ENCODE peak calls at places on chromosomes 13 and 19, in five cellular contexts. One of them, this sample, is unnamed.

GRCh38 chr13:47675871-47676270 is 325.2 kb downstream of the SUCLA2 start:
- DNase-seq in tibial artery: no peak
- DNase-seq in thoracic aorta: no peak
- DNase-seq in neural progenitor cell: no peak
- DNase-seq in GM23338: no peak
- DNase-seq in this sample: no peak

GRCh38 chr13:59424661-59425060 is 739.1 kb downstream of the DIAPH3 start:
- DNase-seq in tibial artery: no peak
- DNase-seq in thoracic aorta: no peak
- DNase-seq in neural progenitor cell: no peak
- DNase-seq in GM23338: no peak
- DNase-seq in this sample: no peak

GRCh38 chr19:3054972-3055740 is 7.1 kb downstream of the TLE5 start:
- DNase-seq in tibial artery: no peak
- DNase-seq in thoracic aorta: no peak
- DNase-seq in neural progenitor cell: no peak
- DNase-seq in GM23338: no peak
- DNase-seq in this sample: no peak

GRCh38 chr13:59755647-59756290 is 408.0 kb downstream of the DIAPH3 start:
- DNase-seq in tibial artery: no peak
- DNase-seq in thoracic aorta: no peak
- DNase-seq in neural progenitor cell: no peak
- DNase-seq in GM23338: no peak
- DNase-seq in this sample: no peak

GRCh38 chr13:108777421-108778420 is 148.3 kb downstream of the MYO16 start:
- DNase-seq in tibial artery: no peak
- DNase-seq in thoracic aorta: no peak
- DNase-seq in neural progenitor cell: peak
- DNase-seq in GM23338: peak
- DNase-seq in this sample: no peak

GRCh38 chr19:56725829-56726424 is 54.4 kb upstream of the ZNF835 start:
- DNase-seq in tibial artery: no peak
- DNase-seq in thoracic aorta: no peak
- DNase-seq in neural progenitor cell: no peak
- DNase-seq in GM23338: no peak
- DNase-seq in this sample: no peak

GRCh38 chr13:114069376-114070097 is 62.9 kb downstream of the RASA3 start:
- DNase-seq in tibial artery: peak
- DNase-seq in thoracic aorta: no peak
- DNase-seq in neural progenitor cell: no peak
- DNase-seq in GM23338: no peak
- DNase-seq in this sample: peak

GRCh38 chr13:30943881-30944280 is 11.4 kb downstream of the TEX26 start:
- DNase-seq in tibial artery: no peak
- DNase-seq in thoracic aorta: no peak
- DNase-seq in neural progenitor cell: no peak
- DNase-seq in GM23338: no peak
- DNase-seq in this sample: no peak

GRCh38 chr13:103236213-103236612 is 170.0 kb upstream of the SLC10A2 start:
- DNase-seq in tibial artery: no peak
- DNase-seq in thoracic aorta: no peak
- DNase-seq in neural progenitor cell: no peak
- DNase-seq in GM23338: peak
- DNase-seq in this sample: no peak

GRCh38 chr13:63463782-63464610 is 2048.3 kb upstream of the PCDH20 start:
- DNase-seq in tibial artery: no peak
- DNase-seq in thoracic aorta: no peak
- DNase-seq in neural progenitor cell: no peak
- DNase-seq in GM23338: no peak
- DNase-seq in this sample: no peak

GRCh38 chr13:105735269-105735668 is 800.2 kb downstream of the EFNB2 start:
- DNase-seq in tibial artery: no peak
- DNase-seq in thoracic aorta: no peak
- DNase-seq in neural progenitor cell: no peak
- DNase-seq in GM23338: no peak
- DNase-seq in this sample: no peak

GRCh38 chr19:33903489-33903850 is 106.8 kb downstream of the KCTD15 start:
- DNase-seq in tibial artery: no peak
- DNase-seq in thoracic aorta: no peak
- DNase-seq in neural progenitor cell: no peak
- DNase-seq in GM23338: no peak
- DNase-seq in this sample: no peak

GRCh38 chr19:28242317-28242927 is 970.5 kb downstream of the UQCRFS1 start:
- DNase-seq in tibial artery: no peak
- DNase-seq in thoracic aorta: no peak
- DNase-seq in neural progenitor cell: peak
- DNase-seq in GM23338: peak
- DNase-seq in this sample: no peak

DNA sequence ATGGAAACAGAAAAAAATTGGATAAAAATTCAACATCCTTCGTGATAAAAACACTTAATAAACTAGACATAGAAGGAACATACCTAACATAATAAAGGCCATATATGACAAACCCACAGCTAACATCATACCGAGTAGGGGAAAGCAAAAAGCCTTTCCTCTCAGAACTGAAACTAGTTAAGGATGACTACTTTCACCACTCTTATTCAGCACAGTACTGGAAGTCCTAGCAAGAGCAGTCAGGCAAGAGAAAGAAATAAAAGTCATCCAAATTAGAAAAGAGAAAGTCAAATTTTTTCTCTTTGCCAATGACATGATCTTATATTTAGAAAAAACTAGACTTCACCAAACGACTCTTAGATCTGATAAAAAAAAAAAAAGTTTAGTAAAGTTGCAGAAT is 25.8 kb upstream of the SLC7A9 start:
- DNase-seq in tibial artery: no peak
- DNase-seq in thoracic aorta: no peak
- DNase-seq in neural progenitor cell: no peak
- DNase-seq in GM23338: no peak
- DNase-seq in this sample: no peak
- H3K27ac ChIP-seq in tibial artery: no peak
- H3K27ac ChIP-seq in thoracic aorta: no peak
- H3K27ac ChIP-seq in neural progenitor cell: no peak
- H3K27ac ChIP-seq in GM23338: no peak
- H3K27ac ChIP-seq in this sample: no peak

GRCh38 chr13:97267418-97268059 is 45.4 kb downstream of the MBNL2 start:
- DNase-seq in tibial artery: no peak
- DNase-seq in thoracic aorta: no peak
- DNase-seq in neural progenitor cell: peak
- DNase-seq in GM23338: peak
- DNase-seq in this sample: no peak

GRCh38 chr13:97268772-97269171 is 46.6 kb downstream of the MBNL2 start:
- DNase-seq in tibial artery: no peak
- DNase-seq in thoracic aorta: no peak
- DNase-seq in neural progenitor cell: no peak
- DNase-seq in GM23338: peak
- DNase-seq in this sample: no peak

GRCh38 chr13:97264663-97265062 is 42.5 kb downstream of the MBNL2 start:
- DNase-seq in tibial artery: no peak
- DNase-seq in thoracic aorta: no peak
- DNase-seq in neural progenitor cell: no peak
- DNase-seq in GM23338: no peak
- DNase-seq in this sample: no peak

GRCh38 chr13:97266328-97266727 is 44.2 kb downstream of the MBNL2 start:
- DNase-seq in tibial artery: no peak
- DNase-seq in thoracic aorta: no peak
- DNase-seq in neural progenitor cell: peak
- DNase-seq in GM23338: peak
- DNase-seq in this sample: no peak

DNA sequence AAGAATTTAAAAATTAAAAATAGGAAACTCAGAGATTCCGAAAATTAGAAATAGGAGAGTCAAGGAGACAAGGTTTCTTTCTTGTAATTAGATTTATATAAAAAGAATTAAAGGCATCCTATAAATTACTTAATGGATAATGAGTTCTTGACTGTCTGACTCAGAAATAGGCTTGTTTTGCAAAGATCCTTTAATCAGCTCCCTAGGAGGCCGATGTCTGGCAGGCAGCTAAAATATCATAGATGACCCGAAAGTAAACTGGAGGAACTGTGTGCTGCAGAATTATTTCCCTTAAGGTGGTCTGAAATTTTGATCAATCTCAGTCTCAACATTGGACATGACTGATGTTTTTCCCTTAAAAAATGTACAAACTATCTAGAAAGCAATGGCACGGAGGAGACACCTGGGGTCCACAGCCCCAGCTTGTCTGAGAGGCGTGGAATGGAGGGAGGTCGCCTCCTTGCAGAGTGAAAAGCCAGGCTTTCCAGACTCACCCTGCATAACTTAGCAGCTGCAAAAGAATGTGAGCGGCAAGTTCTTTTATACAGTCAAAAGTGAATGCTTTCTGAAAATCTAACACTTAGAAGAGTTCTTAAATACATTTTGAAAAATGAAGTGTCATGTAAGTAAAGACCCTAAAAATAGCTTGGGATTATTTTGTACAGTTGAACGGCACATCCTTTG is 44.7 kb downstream of the MBNL2 start:
- DNase-seq in tibial artery: no peak
- DNase-seq in thoracic aorta: no peak
- DNase-seq in neural progenitor cell: peak
- DNase-seq in GM23338: peak
- DNase-seq in this sample: no peak
- H3K4me3 ChIP-seq in tibial artery: no peak
- H3K4me3 ChIP-seq in thoracic aorta: peak
- H3K4me3 ChIP-seq in neural progenitor cell: no peak
- H3K4me3 ChIP-seq in GM23338: no peak
- H3K4me3 ChIP-seq in this sample: no peak

GRCh38 chr19:45076029-45076850 is at the start of gene ZNF296:
- DNase-seq in tibial artery: peak
- DNase-seq in thoracic aorta: no peak
- DNase-seq in neural progenitor cell: peak
- DNase-seq in GM23338: peak
- DNase-seq in this sample: peak
- H3K27ac ChIP-seq in tibial artery: peak
- H3K27ac ChIP-seq in thoracic aorta: peak
- H3K27ac ChIP-seq in neural progenitor cell: no peak
- H3K27ac ChIP-seq in GM23338: peak
- H3K27ac ChIP-seq in this sample: peak

GRCh38 chr19:7902796-7903243 is 857 bp upstream of the MAP2K7 start:
- DNase-seq in tibial artery: no peak
- DNase-seq in thoracic aorta: no peak
- DNase-seq in neural progenitor cell: no peak
- DNase-seq in GM23338: no peak
- DNase-seq in this sample: no peak
- H3K4me3 ChIP-seq in tibial artery: peak
- H3K4me3 ChIP-seq in thoracic aorta: peak
- H3K4me3 ChIP-seq in neural progenitor cell: peak
- H3K4me3 ChIP-seq in GM23338: peak
- H3K4me3 ChIP-seq in this sample: peak

DNA sequence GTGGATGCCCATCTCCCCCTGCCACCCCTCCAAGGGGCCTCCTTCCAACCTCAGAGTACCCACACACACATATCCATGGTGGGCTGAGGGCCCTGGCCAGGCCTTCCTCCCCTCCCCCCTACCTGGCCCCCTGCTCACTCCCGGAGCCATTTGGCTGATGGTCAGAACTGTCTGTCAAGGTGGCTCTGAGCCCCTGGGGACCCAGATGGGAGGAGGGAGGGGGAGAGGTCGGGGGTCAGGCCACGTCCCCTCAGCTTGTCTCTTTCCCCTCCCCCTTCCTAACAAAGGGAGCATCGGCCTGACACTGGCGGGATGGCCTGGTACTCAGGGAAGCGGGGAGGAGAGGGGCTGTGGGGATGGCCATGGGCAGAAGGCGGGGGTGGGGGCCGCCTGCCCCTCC is 18.7 kb upstream of the POU2F2 start:
- DNase-seq in tibial artery: no peak
- DNase-seq in thoracic aorta: no peak
- DNase-seq in neural progenitor cell: peak
- DNase-seq in GM23338: peak
- DNase-seq in this sample: no peak
- H3K27ac ChIP-seq in tibial artery: no peak
- H3K27ac ChIP-seq in thoracic aorta: no peak
- H3K27ac ChIP-seq in neural progenitor cell: no peak
- H3K27ac ChIP-seq in GM23338: no peak
- H3K27ac ChIP-seq in this sample: no peak